ENCODE peak calls at places on chromosome 15, in seven cellular contexts. W, A, O, F, Z, Q and H are unnamed samples.

GRCh38 chr15:41980654-41981323 is 8.4 kb upstream of the EHD4 start:
- DNase-seq in Q (no peak), A (no peak), F (no peak), O (peak; percentile 49), W (no peak), Z (no peak), H (no peak)

GRCh38 chr15:51265037-51265555 is 73.3 kb downstream of the CYP19A1 start:
- DNase-seq in A (no peak), F (no peak), W (no peak), O (no peak), Z (no peak), Q (no peak), H (no peak)

GRCh38 chr15:100778831-100779288 is 100.8 kb upstream of the ALDH1A3 start:
- DNase-seq in W (no peak), Z (no peak), F (no peak), Q (peak; percentile 7), A (no peak), O (no peak), H (peak; percentile 50)

GRCh38 chr15:96948981-96949380 is 618.5 kb downstream of the NR2F2 start:
- DNase-seq in Q (no peak), F (no peak), Z (no peak), A (no peak), W (no peak), O (no peak), H (no peak)

GRCh38 chr15:50418041-50418583 is 6.1 kb upstream of the USP8 start:
- DNase-seq in W (no peak), Z (peak; percentile 31), A (no peak), O (no peak), Q (no peak), F (no peak), H (no peak)

GRCh38 chr15:45449878-45450277 is 71.5 kb upstream of the GATM start:
- DNase-seq in Z (no peak), A (no peak), O (no peak), Q (no peak), F (no peak), W (no peak), H (no peak)

GRCh38 chr15:24954783-24955548 is at the start of the genes SNRPN and SNURF:
- DNase-seq in A (peak; percentile 59), W (peak; percentile 36), Z (peak; percentile 70), O (peak; percentile 80), F (peak; percentile 85), Q (peak; percentile 89), H (no peak)

GRCh38 chr15:36026627-36027026 is 480.7 kb upstream of the DPH6 start:
- DNase-seq in W (no peak), F (no peak), A (no peak), Z (no peak), O (no peak), Q (no peak), H (no peak)

GRCh38 chr15:31200735-31201151 is 99.2 kb upstream of the TRPM1 start:
- DNase-seq in A (peak; percentile 55), Q (peak; percentile 77), Z (peak; percentile 52), W (peak; percentile 9), F (peak; percentile 54), O (no peak), H (no peak)

GRCh38 chr15:67520976-67521769 is at the start of gene C15orf61:
- DNase-seq in Q (peak; percentile 85), F (peak; percentile 90), A (peak; percentile 95), O (peak; percentile 86), W (no peak), Z (peak; percentile 67), H (peak; percentile 93)

GRCh38 chr15:67523337-67523736 is 2.4 kb downstream of the C15orf61 start:
- DNase-seq in Z (no peak), A (no peak), O (no peak), Q (no peak), W (no peak), F (no peak), H (no peak)

GRCh38 chr15:67524235-67524634 is 3.3 kb downstream of the C15orf61 start:
- DNase-seq in W (no peak), Q (no peak), Z (no peak), O (no peak), F (no peak), A (no peak), H (no peak)

GRCh38 chr15:67520276-67520975 is 505 bp upstream of the C15orf61 start:
- DNase-seq in Z (peak; percentile 29), W (no peak), F (no peak), O (peak; percentile 79), Q (no peak), A (peak; percentile 27), H (no peak)

GRCh38 chr15:67521770-67522568 is 1.0 kb downstream of the C15orf61 start:
- DNase-seq in O (no peak), A (no peak), W (no peak), Q (no peak), Z (peak; percentile 77), F (peak; percentile 20), H (no peak)
- TF ChIP-seq CTCF in O (no peak), A (no peak), W (no peak), Q (no peak), Z (no peak), F (no peak), H (no peak)

DNA sequence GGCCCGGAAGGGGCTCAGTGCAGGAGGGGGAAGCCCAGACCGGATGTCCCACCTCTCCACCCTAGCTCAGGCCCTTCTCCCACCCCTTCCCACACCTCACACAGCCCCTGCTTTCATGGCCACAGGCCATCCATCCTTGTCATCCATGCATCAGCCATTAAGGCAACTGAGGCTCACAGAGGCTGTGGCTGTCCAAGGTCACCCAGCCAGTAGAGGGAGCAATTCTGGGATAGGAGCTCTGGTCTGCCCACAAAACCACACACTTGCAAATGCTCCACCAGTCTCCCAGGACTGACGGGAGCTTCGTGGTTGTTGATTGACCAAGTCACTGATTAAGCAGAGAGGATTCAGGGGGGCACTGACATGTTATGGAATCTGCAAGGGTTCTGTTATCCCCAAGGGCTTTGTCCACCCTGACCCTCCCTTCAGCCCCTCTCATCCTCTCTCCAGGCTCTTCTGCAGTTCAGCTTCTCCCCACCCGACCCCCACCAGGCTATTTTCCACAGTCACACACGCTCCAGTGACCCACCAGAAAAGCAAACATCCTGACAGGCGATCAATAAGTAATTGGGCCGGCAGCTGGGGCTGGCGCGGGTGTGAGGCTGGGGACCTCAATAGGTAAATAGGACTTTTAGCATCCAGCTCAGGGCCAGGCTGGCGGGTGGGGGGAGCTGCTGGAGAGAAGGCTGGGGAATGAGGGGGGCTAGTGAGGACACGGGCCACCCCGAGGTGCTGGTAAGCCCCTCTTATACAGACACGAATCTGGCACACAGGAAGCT is 15.0 kb downstream of the LINGO1 start:
- DNase-seq in O (no peak), W (no peak), Z (no peak), Q (no peak), F (no peak), A (peak; percentile 53), H (no peak)
- TF ChIP-seq CTCF in O (peak; percentile 16), W (peak; percentile 33), Z (peak; percentile 32), Q (no peak), F (no peak), A (peak; percentile 26), H (no peak)

DNA sequence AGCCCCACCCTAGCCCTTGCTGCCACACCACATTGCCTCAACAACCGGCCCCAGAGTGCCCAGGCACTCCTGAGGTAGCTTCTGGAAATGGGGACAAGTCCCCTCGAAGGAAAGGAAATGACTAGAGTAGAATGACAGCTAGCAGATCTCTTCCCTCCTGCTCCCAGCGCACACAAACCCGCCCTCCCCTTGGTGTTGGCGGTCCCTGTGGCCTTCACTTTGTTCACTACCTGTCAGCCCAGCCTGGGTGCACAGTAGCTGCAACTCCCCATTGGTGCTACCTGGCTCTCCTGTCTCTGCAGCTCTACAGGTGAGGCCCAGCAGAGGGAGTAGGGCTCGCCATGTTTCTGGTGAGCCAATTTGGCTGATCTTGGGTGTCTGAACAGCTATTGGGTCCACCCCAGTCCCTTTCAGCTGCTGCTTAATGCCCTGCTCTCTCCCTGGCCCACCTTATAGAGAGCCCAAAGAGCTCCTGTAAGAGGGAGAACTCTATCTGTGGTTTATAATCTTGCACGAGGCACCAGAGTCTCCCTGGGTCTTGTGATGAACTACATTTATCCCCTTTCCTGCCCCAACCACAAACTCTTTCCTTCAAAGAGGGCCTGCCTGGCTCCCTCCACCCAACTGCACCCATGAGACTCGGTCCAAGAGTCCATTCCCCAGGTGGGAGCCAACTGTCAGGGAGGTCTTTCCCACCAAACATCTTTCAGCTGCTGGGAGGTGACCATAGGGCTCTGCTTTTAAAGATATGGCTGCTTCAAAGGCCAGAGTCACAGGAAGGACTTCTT is 39.1 kb downstream of the MESD start:
- DNase-seq in W (no peak), O (no peak), F (no peak), Z (no peak), Q (no peak), A (no peak), H (no peak)
- TF ChIP-seq CTCF in W (no peak), O (no peak), F (no peak), Z (no peak), Q (no peak), A (no peak), H (no peak)

GRCh38 chr15:90062729-90063684 is 39.3 kb downstream of the IDH2 start:
- DNase-seq in W (no peak), F (no peak), O (no peak), Z (no peak), Q (peak; percentile 27), A (no peak), H (no peak)
- TF ChIP-seq CTCF in W (no peak), F (no peak), O (no peak), Z (no peak), Q (no peak), A (no peak), H (no peak)

GRCh38 chr15:44243146-44243545 is 45.4 kb upstream of the GOLM2 start:
- DNase-seq in W (no peak), O (no peak), A (no peak), Q (no peak), F (no peak), Z (no peak), H (no peak)

GRCh38 chr15:44246521-44247268 is 41.8 kb upstream of the GOLM2 start:
- DNase-seq in O (no peak), Q (no peak), W (no peak), F (no peak), A (no peak), Z (no peak), H (no peak)

GRCh38 chr15:44243829-44244228 is 44.7 kb upstream of the GOLM2 start:
- DNase-seq in Z (no peak), O (no peak), Q (no peak), W (no peak), F (no peak), A (no peak), H (no peak)
- TF ChIP-seq CTCF in Z (peak; percentile 24), O (no peak), Q (no peak), W (peak; percentile 38), F (no peak), A (no peak), H (no peak)

DNA sequence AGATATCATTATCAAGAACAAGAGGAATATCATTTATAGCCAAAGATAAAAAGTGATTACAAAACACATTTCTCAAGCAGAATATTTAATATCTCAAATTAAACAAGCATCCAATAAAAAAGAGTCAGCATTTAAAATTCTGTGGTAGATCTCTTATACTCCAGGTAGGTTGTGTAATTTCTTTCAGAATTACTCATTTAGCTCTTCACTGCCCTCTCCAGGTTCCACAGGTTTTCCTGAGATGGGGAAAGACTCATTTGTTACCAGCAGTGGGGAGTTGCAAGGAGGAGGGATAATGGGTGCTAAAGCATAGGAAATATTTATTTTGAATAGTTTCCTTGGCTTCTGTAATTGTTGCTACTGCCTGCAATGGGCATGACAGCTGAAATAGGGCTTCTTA is 83.1 kb upstream of the RASGRP1 start:
- DNase-seq in O (no peak), W (no peak), Z (peak; percentile 25), A (no peak), Q (no peak), F (no peak), H (no peak)
- TF ChIP-seq CTCF in O (no peak), W (peak; percentile 44), Z (peak; percentile 42), A (no peak), Q (no peak), F (peak; percentile 10), H (no peak)